ENCODE peak calls at places on chromosomes 1 and 21, in ten cellular contexts. Q, H, K, A, V, W, L, R, Y and N are unnamed samples.

GRCh38 chr1:29444081-29444715 is 207.9 kb downstream of the PTPRU start:
- DNase-seq in Q (no peak), H (no peak), K (no peak), A (no peak), V (no peak), W (no peak), L (no peak), R (no peak), Y (no peak), N (no peak)

GRCh38 chr1:3410435-3410915 is 44.0 kb upstream of the ARHGEF16 start:
- DNase-seq in Q (no peak), H (no peak), K (no peak), A (no peak), V (no peak), W (no peak), L (no peak), R (no peak), Y (no peak), N (no peak)

GRCh38 chr1:19086176-19086875 is 123.7 kb downstream of the UBR4 start:
- DNase-seq in Q (no peak), H (no peak), K (no peak), A (no peak), V (no peak), W (no peak), L (no peak), R (no peak), Y (no peak), N (no peak)

GRCh38 chr1:202058001-202058908 is 47.9 kb downstream of the ELF3 start:
- DNase-seq in Q (no peak), H (no peak), K (no peak), A (peak; percentile 88), V (peak; percentile 67), W (no peak), L (peak; percentile 26), R (no peak), Y (no peak), N (no peak)

GRCh38 chr1:234921266-234922062 is 207.2 kb downstream of the TOMM20 start:
- DNase-seq in Q (no peak), H (no peak), K (no peak), A (no peak), V (peak; percentile 92), W (no peak), L (no peak), R (no peak), Y (no peak), N (no peak)

GRCh38 chr21:14901482-14901958 is 163.3 kb downstream of the NRIP1 start:
- DNase-seq in Q (no peak), H (no peak), K (peak; percentile 16), A (peak; percentile 86), V (peak; percentile 36), W (no peak), L (no peak), R (no peak), Y (no peak), N (no peak)

GRCh38 chr1:160032165-160032827 is 506 bp upstream of the PIGM start:
- DNase-seq in Q (no peak), H (no peak), K (peak; percentile 27), A (peak; percentile 34), V (peak; percentile 10), W (no peak), L (peak; percentile 37), R (peak; percentile 12), Y (no peak), N (no peak)

GRCh38 chr1:228664399-228664914 is 70.8 kb upstream of the RHOU start:
- DNase-seq in Q (peak; percentile 67), H (peak; percentile 81), K (peak; percentile 88), A (peak; percentile 48), V (peak; percentile 65), W (peak; percentile 75), L (peak; percentile 92), R (peak; percentile 81), Y (peak; percentile 40), N (peak; percentile 69)

GRCh38 chr1:16149146-16149545 is 6.7 kb downstream of the EPHA2 start:
- DNase-seq in Q (no peak), H (no peak), K (no peak), A (no peak), V (no peak), W (no peak), L (no peak), R (no peak), Y (no peak), N (no peak)

GRCh38 chr1:21668232-21669032 is 725 bp downstream of the RAP1GAP start:
- DNase-seq in Q (no peak), H (no peak), K (no peak), A (no peak), V (no peak), W (peak; percentile 5), L (no peak), R (no peak), Y (no peak), N (no peak)

GRCh38 chr1:42845866-42846256 is 552 bp upstream of the ZNF691 start:
- DNase-seq in Q (no peak), H (no peak), K (peak; percentile 32), A (no peak), V (no peak), W (peak; percentile 1), L (no peak), R (no peak), Y (no peak), N (no peak)

GRCh38 chr1:203148127-203148526 is 20.6 kb downstream of the ADORA1 start:
- DNase-seq in Q (no peak), H (no peak), K (no peak), A (no peak), V (no peak), W (no peak), L (peak; percentile 14), R (no peak), Y (no peak), N (no peak)

GRCh38 chr1:228215663-228216116 is 7.8 kb downstream of the OBSCN start:
- DNase-seq in Q (no peak), H (no peak), K (no peak), A (no peak), V (no peak), W (no peak), L (no peak), R (no peak), Y (no peak), N (no peak)

GRCh38 chr21:19922122-19922521 is 1076.1 kb upstream of the NCAM2 start:
- DNase-seq in Q (no peak), H (no peak), K (no peak), A (no peak), V (no peak), W (no peak), L (no peak), R (no peak), Y (no peak), N (no peak)

GRCh38 chr1:223820515-223820858 is 25.3 kb downstream of the TP53BP2 start:
- DNase-seq in Q (no peak), H (no peak), K (no peak), A (no peak), V (no peak), W (no peak), L (no peak), R (no peak), Y (no peak), N (no peak)

GRCh38 chr1:229117664-229118300 is 153.1 kb upstream of the RAB4A start:
- DNase-seq in Q (no peak), H (peak; percentile 52), K (no peak), A (peak; percentile 20), V (peak; percentile 58), W (no peak), L (peak; percentile 30), R (no peak), Y (no peak), N (no peak)

GRCh38 chr1:162136760-162137537 is 67.5 kb downstream of the NOS1AP start:
- DNase-seq in Q (no peak), H (no peak), K (no peak), A (peak; percentile 70), V (peak; percentile 89), W (no peak), L (peak; percentile 62), R (no peak), Y (peak; percentile 21), N (no peak)

GRCh38 chr1:204299828-204300365 is 59.8 kb downstream of the PLEKHA6 start:
- DNase-seq in Q (no peak), H (no peak), K (no peak), A (no peak), V (no peak), W (no peak), L (no peak), R (no peak), Y (no peak), N (no peak)

GRCh38 chr21:29637126-29637525 is 302.7 kb downstream of the GRIK1 start:
- DNase-seq in Q (no peak), H (no peak), K (no peak), A (no peak), V (no peak), W (no peak), L (no peak), R (no peak), Y (no peak), N (no peak)

GRCh38 chr1:6962390-6962955 is 177.2 kb downstream of the CAMTA1 start:
- DNase-seq in Q (peak; percentile 18), H (no peak), K (peak; percentile 90), A (no peak), V (no peak), W (peak; percentile 51), L (peak; percentile 43), R (peak; percentile 93), Y (no peak), N (peak; percentile 79)

GRCh38 chr1:110035236-110035752 is 870 bp downstream of the STRIP1 start:
- DNase-seq in Q (no peak), H (no peak), K (no peak), A (peak; percentile 56), V (peak; percentile 57), W (no peak), L (no peak), R (no peak), Y (no peak), N (no peak)

GRCh38 chr1:27928216-27928954 is 6.4 kb upstream of the SMPDL3B start:
- DNase-seq in Q (no peak), H (no peak), K (no peak), A (no peak), V (no peak), W (no peak), L (no peak), R (no peak), Y (no peak), N (no peak)

GRCh38 chr1:183995322-183996035 is 42.0 kb downstream of the COLGALT2 start:
- DNase-seq in Q (no peak), H (peak; percentile 38), K (no peak), A (no peak), V (no peak), W (no peak), L (no peak), R (peak; percentile 15), Y (no peak), N (no peak)

GRCh38 chr1:101566883-101567538 is 330.2 kb downstream of the S1PR1 start:
- DNase-seq in Q (no peak), H (no peak), K (no peak), A (no peak), V (no peak), W (no peak), L (peak; percentile 80), R (no peak), Y (no peak), N (no peak)

GRCh38 chr1:203149188-203149840 is 21.8 kb downstream of the ADORA1 start:
- DNase-seq in Q (no peak), H (no peak), K (no peak), A (no peak), V (no peak), W (no peak), L (no peak), R (no peak), Y (no peak), N (no peak)

GRCh38 chr1:178713270-178713669 is 11.8 kb upstream of the RALGPS2 start:
- DNase-seq in Q (no peak), H (no peak), K (no peak), A (no peak), V (peak; percentile 57), W (no peak), L (no peak), R (no peak), Y (no peak), N (no peak)

GRCh38 chr1:43536196-43536863 is 5.6 kb downstream of the PTPRF start:
- DNase-seq in Q (no peak), H (no peak), K (no peak), A (no peak), V (no peak), W (no peak), L (no peak), R (no peak), Y (no peak), N (no peak)

GRCh38 chr1:19070197-19070651 is 113.7 kb upstream of the IFFO2 start:
- DNase-seq in Q (no peak), H (no peak), K (no peak), A (no peak), V (no peak), W (no peak), L (no peak), R (no peak), Y (no peak), N (no peak)